ENCODE peak calls at places on chromosome 6, in six cellular contexts. W, J, U, F, C and O are unnamed samples.

GRCh38 chr6:15595461-15596173 is 67.2 kb downstream of the DTNBP1 start:
- DNase-seq in W (peak; percentile 47), J (no peak), U (no peak), F (no peak), C (no peak), O (no peak)

GRCh38 chr6:47524136-47524840 is 46.7 kb downstream of the CD2AP start:
- DNase-seq in W (no peak), J (no peak), U (no peak), F (no peak), C (no peak), O (no peak)

GRCh38 chr6:40251609-40252008 is 317.3 kb upstream of the MOCS1 start:
- DNase-seq in W (no peak), J (no peak), U (no peak), F (no peak), C (no peak), O (no peak)

GRCh38 chr6:586553-586952 is 70.3 kb downstream of the HUS1B start:
- DNase-seq in W (no peak), J (no peak), U (no peak), F (no peak), C (no peak), O (no peak)

GRCh38 chr6:117597755-117598154 is 4.6 kb downstream of the GOPC start:
- DNase-seq in W (no peak), J (no peak), U (no peak), F (no peak), C (no peak), O (no peak)

GRCh38 chr6:69105288-69105687 is 470.2 kb downstream of the ADGRB3 start:
- DNase-seq in W (peak; percentile 2), J (no peak), U (no peak), F (no peak), C (peak; percentile 63), O (no peak)

GRCh38 chr6:41673704-41674000 is 35.4 kb downstream of the MDFI start:
- DNase-seq in W (no peak), J (no peak), U (no peak), F (no peak), C (no peak), O (no peak)

GRCh38 chr6:6724319-6725119 is 136.0 kb downstream of the LY86 start:
- DNase-seq in W (peak; percentile 85), J (peak; percentile 84), U (peak; percentile 84), F (no peak), C (peak; percentile 92), O (peak; percentile 59)

GRCh38 chr6:111033628-111034289 is 51.9 kb downstream of the RPF2 start:
- DNase-seq in W (no peak), J (no peak), U (no peak), F (no peak), C (peak; percentile 58), O (no peak)

GRCh38 chr6:132716238-132716637 is 2.4 kb upstream of the VNN1 start:
- DNase-seq in W (no peak), J (no peak), U (no peak), F (no peak), C (no peak), O (no peak)

GRCh38 chr6:138235205-138235604 is 16.9 kb upstream of the PBOV1 start:
- DNase-seq in W (no peak), J (no peak), U (no peak), F (no peak), C (no peak), O (no peak)

GRCh38 chr6:157518399-157519250 is 137.6 kb downstream of the ZDHHC14 start:
- DNase-seq in W (no peak), J (peak; percentile 56), U (no peak), F (no peak), C (peak; percentile 51), O (no peak)

GRCh38 chr6:79737172-79737571 is 106.0 kb downstream of the SH3BGRL2 start:
- DNase-seq in W (no peak), J (no peak), U (peak; percentile 32), F (no peak), C (no peak), O (no peak)
- H3K4me3 ChIP-seq in W (no peak overlapping the region), J (no peak overlapping the region), U (no peak overlapping the region), F (no peak overlapping the region), C (no peak overlapping the region), O (no peak overlapping the region)

DNA sequence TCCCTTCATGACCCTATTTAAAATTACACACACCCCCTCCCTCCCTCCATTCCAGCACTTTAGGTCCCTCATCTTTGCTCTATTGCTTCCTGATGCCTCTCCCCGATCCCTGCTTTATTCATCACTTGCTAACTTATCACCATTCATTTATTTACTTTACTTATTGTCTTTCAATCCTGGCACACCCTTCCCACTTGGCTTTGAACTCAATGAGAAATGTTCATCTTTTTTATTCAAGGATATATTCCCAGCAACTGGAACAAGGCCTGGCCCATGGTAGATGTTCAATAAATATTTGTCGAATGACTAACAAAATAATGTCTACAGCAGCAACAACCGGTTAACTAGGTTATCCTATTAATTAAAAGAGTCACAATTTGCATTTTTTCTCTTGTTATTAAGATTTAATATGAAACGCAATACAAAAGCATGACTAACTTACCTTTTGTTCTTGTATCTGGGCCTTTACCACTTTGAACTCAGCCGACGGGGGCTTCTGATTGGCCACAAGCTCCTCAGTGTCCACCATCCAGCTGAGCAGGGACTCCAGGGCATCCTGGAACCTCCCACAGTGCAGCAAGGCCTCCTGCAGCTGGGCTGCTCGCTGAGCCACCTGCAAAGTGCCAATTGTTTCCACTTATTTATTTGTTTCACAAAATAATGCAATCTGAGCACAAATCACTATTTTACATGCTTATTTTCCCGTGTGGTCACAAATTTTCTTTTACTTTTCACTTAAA is 107.8 kb downstream of the DST start:
- DNase-seq in W (no peak), J (no peak), U (no peak), F (no peak), C (peak; percentile 63), O (no peak)
- H3K4me1 ChIP-seq in W (no peaks in the 10 kb centered on the region), J (peaks cover 35% of the 10 kb centered on the region), U (no peaks in the 10 kb centered on the region), F (no peaks in the 10 kb centered on the region), C (no peaks in the 10 kb centered on the region), O (peaks cover 30% of the 10 kb centered on the region)

GRCh38 chr6:127519469-127519785 is 292 bp upstream of the MTCL3 start:
- DNase-seq in W (no peak), J (no peak), U (no peak), F (no peak), C (no peak), O (no peak)

GRCh38 chr6:127517698-127518097 is 1.4 kb downstream of the MTCL3 start:
- DNase-seq in W (no peak), J (no peak), U (no peak), F (no peak), C (no peak), O (no peak)

GRCh38 chr6:127520061-127520460 is 926 bp upstream of the MTCL3 start:
- DNase-seq in W (peak; percentile 35), J (no peak), U (no peak), F (no peak), C (peak; percentile 53), O (peak; percentile 30)

GRCh38 chr6:127518212-127518709 is 874 bp downstream of the MTCL3 start:
- DNase-seq in W (no peak), J (no peak), U (no peak), F (no peak), C (peak; percentile 73), O (no peak)

DNA sequence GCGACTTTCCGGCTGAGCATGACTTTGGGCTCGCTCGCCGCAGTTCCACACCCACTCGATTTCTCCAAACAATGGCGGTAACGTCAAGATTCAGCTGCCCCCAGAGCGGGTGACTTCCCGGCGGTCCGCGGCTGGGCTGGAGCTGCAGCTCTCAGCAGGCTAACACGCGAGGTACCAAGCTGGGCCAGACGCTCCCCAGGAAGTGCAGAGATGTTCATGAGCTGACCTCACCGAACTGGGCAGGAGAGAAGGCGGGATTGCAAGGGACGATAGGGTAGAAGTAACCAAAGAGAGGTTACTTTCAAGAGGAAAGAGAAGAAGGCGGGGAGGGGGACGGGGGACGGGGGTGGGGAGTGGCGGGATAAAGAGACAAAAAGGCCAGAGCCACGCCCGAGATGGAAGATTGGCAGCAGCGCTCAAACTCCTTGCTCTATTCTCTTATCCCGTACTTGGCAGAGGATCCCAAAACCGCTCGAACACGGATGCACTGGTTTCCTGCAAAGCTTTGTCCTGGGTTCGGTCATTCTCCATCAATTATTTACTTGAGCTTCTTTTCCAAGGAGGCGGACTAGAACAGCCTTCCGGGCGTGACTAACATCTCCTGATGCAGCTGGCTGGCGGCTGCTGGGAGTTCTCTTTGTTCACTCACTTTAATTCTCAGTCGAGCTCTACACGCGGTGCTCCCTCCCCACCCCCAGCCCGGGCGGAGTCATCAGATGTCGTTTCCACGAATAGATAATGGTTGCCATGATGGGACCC is at the start of gene MTCL3:
- DNase-seq in W (no peak), J (no peak), U (no peak), F (no peak), C (peak; percentile 86), O (no peak)
- H3K4me3 ChIP-seq in W (no peak within 1 kb of the TSS), J (no peak within 1 kb of the TSS), U (no peak within 1 kb of the TSS), F (peak within 1 kb of the TSS; percentile 28), C (peak within 1 kb of the TSS; percentile 74), O (no peak within 1 kb of the TSS)

DNA sequence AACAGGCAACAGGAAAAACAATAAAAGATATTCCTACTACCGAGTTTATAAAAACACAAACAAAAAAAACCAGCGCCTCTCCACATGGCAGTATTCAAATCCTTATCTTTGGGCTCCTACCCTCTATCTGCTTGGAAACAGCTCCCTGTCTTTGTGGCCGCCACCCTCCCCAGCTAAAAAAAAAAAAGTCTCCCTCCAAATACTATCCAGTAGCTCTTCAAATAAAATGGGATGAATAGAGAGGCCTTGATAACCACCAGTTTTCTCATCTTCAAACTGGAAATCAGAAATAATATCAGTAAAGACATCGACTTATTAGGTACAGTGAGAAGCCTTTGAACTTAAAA is 96.2 kb downstream of the PSMG4 start:
- DNase-seq in W (no peak), J (no peak), U (no peak), F (no peak), C (no peak), O (no peak)
- H3K4me1 ChIP-seq in W (peaks cover 26% of the 10 kb centered on the region), J (peaks cover 33% of the 10 kb centered on the region), U (peaks cover 10% of the 10 kb centered on the region), F (peaks cover 15% of the 10 kb centered on the region), C (peaks cover 3% of the 10 kb centered on the region), O (peaks cover 22% of the 10 kb centered on the region)

GRCh38 chr6:14035448-14035847 is 82.1 kb upstream of the CD83 start:
- DNase-seq in W (peak; percentile 28), J (no peak), U (no peak), F (peak; percentile 51), C (peak; percentile 78), O (no peak)

GRCh38 chr6:14038636-14039035 is 78.9 kb upstream of the CD83 start:
- DNase-seq in W (peak; percentile 12), J (no peak), U (no peak), F (no peak), C (no peak), O (no peak)

GRCh38 chr6:14039038-14039437 is 78.5 kb upstream of the CD83 start:
- DNase-seq in W (no peak), J (no peak), U (no peak), F (no peak), C (no peak), O (no peak)

GRCh38 chr6:14036911-14037310 is 80.7 kb upstream of the CD83 start:
- DNase-seq in W (no peak), J (no peak), U (no peak), F (no peak), C (no peak), O (no peak)

GRCh38 chr6:14037402-14038277 is 79.9 kb upstream of the CD83 start:
- DNase-seq in W (no peak), J (no peak), U (no peak), F (no peak), C (no peak), O (no peak)
- H3K4me3 ChIP-seq in W (no peak overlapping the region), J (no peak overlapping the region), U (no peak overlapping the region), F (no peak overlapping the region), C (no peak overlapping the region), O (no peak overlapping the region)

GRCh38 chr6:84119277-84119676 is 85.7 kb downstream of the MRAP2 start:
- DNase-seq in W (no peak), J (no peak), U (no peak), F (no peak), C (no peak), O (no peak)
- H3K4me1 ChIP-seq in W (no peaks in the 10 kb centered on the region), J (no peaks in the 10 kb centered on the region), U (no peaks in the 10 kb centered on the region), F (peaks cover 2% of the 10 kb centered on the region), C (no peaks in the 10 kb centered on the region), O (no peaks in the 10 kb centered on the region)